ENCODE peak calls at places on chromosomes 2 and 18, in four cellular contexts. R is left lung; C is hypothalamus; Z is activated CD8-positive, alpha-beta memory T cell treated with anti-CD3 and anti-CD28 coated beads, Interleukin-2, amount 10 ng/mL, durations not matched to agents 7 days and 5 days. S is an unnamed sample.

GRCh38 chr18:41499345-41499744 is 455.7 kb upstream of the PIK3C3 start:
- DNase-seq in Z (no peak), R (no peak), C (no peak), S (no peak)

GRCh38 chr2:186399082-186399644 is 86.9 kb upstream of the ZC3H15 start:
- DNase-seq in Z (no peak), R (no peak), C (no peak), S (no peak)

GRCh38 chr2:72923833-72924352 is 6.6 kb downstream of the EMX1 start:
- DNase-seq in Z (no peak), R (peak), C (no peak), S (no peak)

GRCh38 chr2:5691659-5692529 is at the start of gene SOX11:
- DNase-seq in Z (no peak), R (peak), C (no peak), S (no peak)

GRCh38 chr2:28321426-28321825 is 71.2 kb upstream of the FOSL2 start:
- DNase-seq in R (no peak), C (no peak), Z (no peak), S (no peak)

GRCh38 chr2:54722641-54723299 is 692 bp upstream of the EML6 start:
- DNase-seq in Z (no peak), C (no peak), R (no peak), S (peak)

GRCh38 chr2:8448822-8449577 is 232.9 kb upstream of the ID2 start:
- DNase-seq in R (no peak), Z (no peak), C (no peak), S (no peak)

GRCh38 chr18:52334307-52334706 is 5.7 kb upstream of the DCC start:
- DNase-seq in R (no peak), C (no peak), Z (no peak), S (no peak)

GRCh38 chr2:64204006-64204632 is 59.9 kb upstream of the PELI1 start:
- DNase-seq in Z (peak), C (no peak), R (peak), S (peak)

GRCh38 chr2:85605406-85606115 is 3.1 kb upstream of the TMEM150A start:
- DNase-seq in C (no peak), Z (no peak), R (no peak), S (peak)

GRCh38 chr2:96921561-96922303 is 51.9 kb upstream of the SEMA4C start:
- DNase-seq in Z (no peak), C (no peak), R (peak), S (no peak)

S was measured in HFFc6.